ENCODE peak calls at places on chromosomes 3 and 15, in nine cellular contexts. One of them, this sample, is unnamed.

GRCh38 chr3:106058485-106058884 is 189.7 kb upstream of the CBLB start:
- DNase-seq in astrocyte: no peak
- DNase-seq in DMS53: peak
- DNase-seq in neuronal stem cell: no peak
- DNase-seq in fibroblast of pulmonary artery: no peak
- DNase-seq in lower leg skin: no peak
- DNase-seq in activated naive CD4-positive, alpha-beta T cell treated with anti-CD3 and anti-CD28 coated beads for 36 hours: no peak
- DNase-seq in NCI-H1694: no peak
- DNase-seq in hypothalamus: no peak
- DNase-seq in this sample: no peak

GRCh38 chr3:160758929-160759577 is 3.0 kb downstream of the PPM1L start:
- DNase-seq in hypothalamus: no peak
- DNase-seq in activated naive CD4-positive, alpha-beta T cell treated with anti-CD3 and anti-CD28 coated beads for 36 hours: no peak
- DNase-seq in astrocyte: no peak
- DNase-seq in lower leg skin: no peak
- DNase-seq in neuronal stem cell: no peak
- DNase-seq in NCI-H1694: no peak
- DNase-seq in fibroblast of pulmonary artery: no peak
- DNase-seq in DMS53: no peak
- DNase-seq in this sample: no peak

GRCh38 chr3:66149269-66149668 is 71.5 kb upstream of the SLC25A26 start:
- DNase-seq in astrocyte: peak
- DNase-seq in NCI-H1694: no peak
- DNase-seq in lower leg skin: no peak
- DNase-seq in hypothalamus: no peak
- DNase-seq in fibroblast of pulmonary artery: no peak
- DNase-seq in neuronal stem cell: no peak
- DNase-seq in DMS53: no peak
- DNase-seq in activated naive CD4-positive, alpha-beta T cell treated with anti-CD3 and anti-CD28 coated beads for 36 hours: no peak
- DNase-seq in this sample: no peak

GRCh38 chr15:81068516-81068915 is 65.6 kb upstream of the CFAP161 start:
- DNase-seq in NCI-H1694: no peak
- DNase-seq in astrocyte: no peak
- DNase-seq in activated naive CD4-positive, alpha-beta T cell treated with anti-CD3 and anti-CD28 coated beads for 36 hours: no peak
- DNase-seq in neuronal stem cell: no peak
- DNase-seq in hypothalamus: no peak
- DNase-seq in DMS53: no peak
- DNase-seq in lower leg skin: no peak
- DNase-seq in fibroblast of pulmonary artery: no peak
- DNase-seq in this sample: no peak

GRCh38 chr3:14118400-14119165 is 6.1 kb downstream of the CHCHD4 start:
- DNase-seq in astrocyte: no peak
- DNase-seq in neuronal stem cell: no peak
- DNase-seq in fibroblast of pulmonary artery: peak
- DNase-seq in lower leg skin: peak
- DNase-seq in DMS53: no peak
- DNase-seq in activated naive CD4-positive, alpha-beta T cell treated with anti-CD3 and anti-CD28 coated beads for 36 hours: no peak
- DNase-seq in hypothalamus: no peak
- DNase-seq in NCI-H1694: no peak
- DNase-seq in this sample: no peak

GRCh38 chr3:10240799-10241198 is 7.5 kb upstream of the TATDN2 start:
- DNase-seq in lower leg skin: no peak
- DNase-seq in activated naive CD4-positive, alpha-beta T cell treated with anti-CD3 and anti-CD28 coated beads for 36 hours: no peak
- DNase-seq in fibroblast of pulmonary artery: no peak
- DNase-seq in NCI-H1694: no peak
- DNase-seq in astrocyte: no peak
- DNase-seq in DMS53: no peak
- DNase-seq in hypothalamus: no peak
- DNase-seq in neuronal stem cell: no peak
- DNase-seq in this sample: no peak

GRCh38 chr3:56812749-56813655 is 11.3 kb upstream of the ARHGEF3 start:
- DNase-seq in NCI-H1694: no peak
- DNase-seq in fibroblast of pulmonary artery: peak
- DNase-seq in astrocyte: peak
- DNase-seq in neuronal stem cell: no peak
- DNase-seq in lower leg skin: no peak
- DNase-seq in activated naive CD4-positive, alpha-beta T cell treated with anti-CD3 and anti-CD28 coated beads for 36 hours: no peak
- DNase-seq in DMS53: no peak
- DNase-seq in hypothalamus: no peak
- DNase-seq in this sample: no peak

GRCh38 chr3:50261505-50261904 is 7.4 kb upstream of the SEMA3B start:
- DNase-seq in DMS53: no peak
- DNase-seq in neuronal stem cell: no peak
- DNase-seq in hypothalamus: no peak
- DNase-seq in activated naive CD4-positive, alpha-beta T cell treated with anti-CD3 and anti-CD28 coated beads for 36 hours: no peak
- DNase-seq in astrocyte: no peak
- DNase-seq in lower leg skin: no peak
- DNase-seq in NCI-H1694: no peak
- DNase-seq in fibroblast of pulmonary artery: no peak
- DNase-seq in this sample: no peak

GRCh38 chr15:101127503-101128076 is 124.3 kb downstream of the CHSY1 start:
- DNase-seq in hypothalamus: peak
- DNase-seq in lower leg skin: peak
- DNase-seq in neuronal stem cell: no peak
- DNase-seq in fibroblast of pulmonary artery: peak
- DNase-seq in NCI-H1694: no peak
- DNase-seq in astrocyte: peak
- DNase-seq in activated naive CD4-positive, alpha-beta T cell treated with anti-CD3 and anti-CD28 coated beads for 36 hours: peak
- DNase-seq in DMS53: no peak
- DNase-seq in this sample: no peak

GRCh38 chr3:65182085-65182484 is 494.3 kb upstream of the ADAMTS9 start:
- DNase-seq in activated naive CD4-positive, alpha-beta T cell treated with anti-CD3 and anti-CD28 coated beads for 36 hours: no peak
- DNase-seq in neuronal stem cell: no peak
- DNase-seq in fibroblast of pulmonary artery: no peak
- DNase-seq in hypothalamus: no peak
- DNase-seq in astrocyte: no peak
- DNase-seq in DMS53: no peak
- DNase-seq in lower leg skin: no peak
- DNase-seq in NCI-H1694: no peak
- DNase-seq in this sample: no peak

GRCh38 chr3:125161607-125162219 is 50.8 kb downstream of the SLC12A8 start:
- DNase-seq in DMS53: no peak
- DNase-seq in hypothalamus: no peak
- DNase-seq in fibroblast of pulmonary artery: no peak
- DNase-seq in NCI-H1694: no peak
- DNase-seq in lower leg skin: no peak
- DNase-seq in activated naive CD4-positive, alpha-beta T cell treated with anti-CD3 and anti-CD28 coated beads for 36 hours: no peak
- DNase-seq in astrocyte: no peak
- DNase-seq in neuronal stem cell: no peak
- DNase-seq in this sample: no peak

GRCh38 chr15:92079047-92079446 is 225.5 kb downstream of the SLCO3A1 start:
- DNase-seq in lower leg skin: no peak
- DNase-seq in fibroblast of pulmonary artery: peak
- DNase-seq in hypothalamus: no peak
- DNase-seq in NCI-H1694: no peak
- DNase-seq in neuronal stem cell: no peak
- DNase-seq in activated naive CD4-positive, alpha-beta T cell treated with anti-CD3 and anti-CD28 coated beads for 36 hours: peak
- DNase-seq in DMS53: peak
- DNase-seq in astrocyte: no peak
- DNase-seq in this sample: no peak

GRCh38 chr15:64521726-64522164 is 61.4 kb downstream of the ZNF609 start:
- DNase-seq in hypothalamus: peak
- DNase-seq in lower leg skin: no peak
- DNase-seq in astrocyte: peak
- DNase-seq in DMS53: peak
- DNase-seq in activated naive CD4-positive, alpha-beta T cell treated with anti-CD3 and anti-CD28 coated beads for 36 hours: no peak
- DNase-seq in fibroblast of pulmonary artery: peak
- DNase-seq in neuronal stem cell: peak
- DNase-seq in NCI-H1694: no peak
- DNase-seq in this sample: peak

GRCh38 chr3:4637265-4637664 is 144.1 kb downstream of the ITPR1 start:
- DNase-seq in NCI-H1694: no peak
- DNase-seq in DMS53: no peak
- DNase-seq in activated naive CD4-positive, alpha-beta T cell treated with anti-CD3 and anti-CD28 coated beads for 36 hours: no peak
- DNase-seq in hypothalamus: no peak
- DNase-seq in fibroblast of pulmonary artery: no peak
- DNase-seq in lower leg skin: no peak
- DNase-seq in neuronal stem cell: no peak
- DNase-seq in astrocyte: no peak
- DNase-seq in this sample: no peak

GRCh38 chr3:58585994-58586393 is 8.8 kb upstream of the FAM107A start:
- DNase-seq in hypothalamus: no peak
- DNase-seq in lower leg skin: no peak
- DNase-seq in NCI-H1694: no peak
- DNase-seq in astrocyte: no peak
- DNase-seq in neuronal stem cell: no peak
- DNase-seq in DMS53: peak
- DNase-seq in activated naive CD4-positive, alpha-beta T cell treated with anti-CD3 and anti-CD28 coated beads for 36 hours: no peak
- DNase-seq in fibroblast of pulmonary artery: no peak
- DNase-seq in this sample: no peak

GRCh38 chr3:133663569-133664313 is 2.0 kb upstream of the TOPBP1 start:
- DNase-seq in hypothalamus: peak
- DNase-seq in fibroblast of pulmonary artery: peak
- DNase-seq in lower leg skin: no peak
- DNase-seq in NCI-H1694: peak
- DNase-seq in activated naive CD4-positive, alpha-beta T cell treated with anti-CD3 and anti-CD28 coated beads for 36 hours: peak
- DNase-seq in neuronal stem cell: peak
- DNase-seq in astrocyte: peak
- DNase-seq in DMS53: peak
- DNase-seq in this sample: peak

GRCh38 chr3:126350502-126351085 is 6.6 kb downstream of the KLF15 start:
- DNase-seq in neuronal stem cell: no peak
- DNase-seq in hypothalamus: no peak
- DNase-seq in NCI-H1694: no peak
- DNase-seq in activated naive CD4-positive, alpha-beta T cell treated with anti-CD3 and anti-CD28 coated beads for 36 hours: no peak
- DNase-seq in fibroblast of pulmonary artery: no peak
- DNase-seq in lower leg skin: peak
- DNase-seq in astrocyte: no peak
- DNase-seq in DMS53: no peak
- DNase-seq in this sample: no peak

GRCh38 chr3:112594856-112595255 is 33.0 kb downstream of the SLC35A5 start:
- DNase-seq in NCI-H1694: no peak
- DNase-seq in neuronal stem cell: no peak
- DNase-seq in activated naive CD4-positive, alpha-beta T cell treated with anti-CD3 and anti-CD28 coated beads for 36 hours: no peak
- DNase-seq in fibroblast of pulmonary artery: no peak
- DNase-seq in astrocyte: no peak
- DNase-seq in lower leg skin: no peak
- DNase-seq in hypothalamus: no peak
- DNase-seq in DMS53: no peak
- DNase-seq in this sample: no peak

GRCh38 chr15:35713733-35714132 is 167.8 kb upstream of the DPH6 start:
- DNase-seq in astrocyte: peak
- DNase-seq in neuronal stem cell: no peak
- DNase-seq in activated naive CD4-positive, alpha-beta T cell treated with anti-CD3 and anti-CD28 coated beads for 36 hours: no peak
- DNase-seq in fibroblast of pulmonary artery: peak
- DNase-seq in lower leg skin: no peak
- DNase-seq in hypothalamus: no peak
- DNase-seq in DMS53: peak
- DNase-seq in NCI-H1694: no peak
- DNase-seq in this sample: no peak

GRCh38 chr3:128624526-128625138 is 26.0 kb downstream of the RPN1 start:
- DNase-seq in NCI-H1694: no peak
- DNase-seq in activated naive CD4-positive, alpha-beta T cell treated with anti-CD3 and anti-CD28 coated beads for 36 hours: no peak
- DNase-seq in hypothalamus: no peak
- DNase-seq in lower leg skin: no peak
- DNase-seq in DMS53: no peak
- DNase-seq in astrocyte: no peak
- DNase-seq in fibroblast of pulmonary artery: peak
- DNase-seq in neuronal stem cell: no peak
- DNase-seq in this sample: no peak

GRCh38 chr3:41364736-41365135 is 165.4 kb downstream of the CTNNB1 start:
- DNase-seq in NCI-H1694: no peak
- DNase-seq in DMS53: no peak
- DNase-seq in hypothalamus: no peak
- DNase-seq in activated naive CD4-positive, alpha-beta T cell treated with anti-CD3 and anti-CD28 coated beads for 36 hours: no peak
- DNase-seq in fibroblast of pulmonary artery: no peak
- DNase-seq in lower leg skin: no peak
- DNase-seq in astrocyte: peak
- DNase-seq in neuronal stem cell: no peak
- DNase-seq in this sample: no peak

GRCh38 chr3:184546252-184546651 is 15.3 kb upstream of the EPHB3 start:
- DNase-seq in fibroblast of pulmonary artery: no peak
- DNase-seq in lower leg skin: peak
- DNase-seq in neuronal stem cell: no peak
- DNase-seq in hypothalamus: peak
- DNase-seq in activated naive CD4-positive, alpha-beta T cell treated with anti-CD3 and anti-CD28 coated beads for 36 hours: no peak
- DNase-seq in DMS53: no peak
- DNase-seq in NCI-H1694: no peak
- DNase-seq in astrocyte: no peak
- DNase-seq in this sample: no peak

This sample was measured in neural crest cell.